ENCODE peak calls at places on chromosome 10, in six cellular contexts. K is HCT116, I is heart right ventricle, Z is right lobe of liver, P is AG04450, O is psoas muscle. Q is an unnamed sample.

GRCh38 chr10:30189254-30189583 is 129.8 kb upstream of the JCAD start:
- DNase-seq in I (no peak), Z (no peak), P (no peak), O (no peak), K (no peak), Q (no peak)

GRCh38 chr10:78438094-78438906 is 404.6 kb downstream of the RPS24 start:
- DNase-seq in I (no peak), P (no peak), Z (no peak), K (no peak), O (no peak), Q (no peak)

GRCh38 chr10:48251525-48252353 is 22.8 kb downstream of the FRMPD2 start:
- DNase-seq in O (no peak), K (no peak), P (no peak), Z (no peak), I (no peak), Q (no peak)

GRCh38 chr10:8039323-8039922 is 15.1 kb upstream of the GATA3 start:
- DNase-seq in I (no peak), P (no peak), Z (no peak), K (no peak), O (no peak), Q (no peak)

GRCh38 chr10:102394801-102395676 is 466 bp upstream of the NFKB2 start:
- DNase-seq in I (peak; percentile 90), K (peak; percentile 72), Z (peak; percentile 90), O (peak; percentile 88), P (peak; percentile 61), Q (peak; percentile 91)

GRCh38 chr10:11595395-11595692 is 16.1 kb downstream of the USP6NL start:
- DNase-seq in I (no peak), P (no peak), Z (no peak), O (no peak), K (no peak), Q (peak; percentile 44)

GRCh38 chr10:97169911-97170693 is 15.7 kb downstream of the SLIT1 start:
- DNase-seq in I (peak; percentile 13), O (no peak), Z (peak; percentile 42), P (no peak), K (no peak), Q (no peak)

GRCh38 chr10:127556911-127557310 is 7.8 kb downstream of the NPS start:
- DNase-seq in K (no peak), I (peak; percentile 18), O (no peak), Z (no peak), P (no peak), Q (peak; percentile 90)

GRCh38 chr10:104100795-104101194 is 15.1 kb upstream of the COL17A1 start:
- DNase-seq in I (no peak), K (no peak), O (no peak), Z (no peak), P (no peak), Q (no peak)

GRCh38 chr10:93280121-93280698 is 201.9 kb downstream of the MYOF start:
- DNase-seq in P (no peak), I (no peak), Z (no peak), O (no peak), K (no peak), Q (no peak)

GRCh38 chr10:22611425-22612111 is 102.8 kb downstream of the PIP4K2A start:
- DNase-seq in P (no peak), K (no peak), Z (no peak), I (no peak), O (no peak), Q (no peak)

GRCh38 chr10:31148955-31149354 is 117.3 kb upstream of the ZNF438 start:
- DNase-seq in K (no peak), Z (no peak), P (no peak), O (no peak), I (no peak), Q (no peak)

GRCh38 chr10:29957887-29958330 is 101.5 kb downstream of the JCAD start:
- DNase-seq in K (no peak), O (peak; percentile 70), P (no peak), Z (peak; percentile 94), I (peak; percentile 16), Q (peak; percentile 69)

GRCh38 chr10:102919237-102919959 is 1.3 kb downstream of the CNNM2 start:
- DNase-seq in P (no peak), I (peak; percentile 6), Z (peak; percentile 64), K (no peak), O (peak; percentile 18), Q (peak; percentile 34)

GRCh38 chr10:79070091-79070610 is 1.4 kb downstream of the ZMIZ1 start:
- DNase-seq in K (no peak), Z (peak; percentile 79), I (no peak), P (no peak), O (peak; percentile 72), Q (peak; percentile 47)

GRCh38 chr10:80487422-80487785 is 33.3 kb downstream of the TSPAN14 start:
- DNase-seq in K (no peak), P (no peak), O (no peak), I (no peak), Z (no peak), Q (no peak)

GRCh38 chr10:103775786-103776185 is 79.6 kb downstream of the SH3PXD2A start:
- DNase-seq in K (no peak), I (no peak), Z (no peak), P (no peak), O (no peak), Q (no peak)

GRCh38 chr10:74419491-74420466 is 268.8 kb downstream of the ADK start:
- DNase-seq in I (no peak), Z (no peak), K (peak; percentile 10), P (no peak), O (no peak), Q (no peak)

GRCh38 chr10:53091574-53091973 is 319.0 kb upstream of the MBL2 start:
- DNase-seq in O (no peak), I (no peak), K (no peak), Z (no peak), P (no peak), Q (no peak)

GRCh38 chr10:124665980-124666379 is 78.2 kb downstream of the FAM53B start:
- DNase-seq in Z (no peak), K (no peak), P (no peak), I (no peak), O (no peak), Q (no peak)

GRCh38 chr10:117860823-117861222 is 185.9 kb downstream of the RAB11FIP2 start:
- DNase-seq in I (no peak), K (peak; percentile 44), Z (no peak), P (no peak), O (no peak), Q (peak; percentile 17)

GRCh38 chr10:113317476-113317875 is 235.4 kb upstream of the HABP2 start:
- DNase-seq in K (no peak), I (no peak), Z (no peak), P (no peak), O (no peak), Q (no peak)

GRCh38 chr10:113310317-113310716 is 242.5 kb upstream of the HABP2 start:
- DNase-seq in K (no peak), P (no peak), O (no peak), I (no peak), Z (no peak), Q (no peak)

GRCh38 chr10:113316506-113316905 is 236.3 kb upstream of the HABP2 start:
- DNase-seq in P (no peak), O (no peak), Z (no peak), I (no peak), K (no peak), Q (no peak)

GRCh38 chr10:113309791-113310190 is 243.1 kb upstream of the HABP2 start:
- DNase-seq in I (no peak), O (no peak), P (no peak), K (no peak), Z (no peak), Q (no peak)

GRCh38 chr10:113313048-113313611 is 239.7 kb upstream of the HABP2 start:
- DNase-seq in O (no peak), I (no peak), K (no peak), P (no peak), Z (no peak), Q (no peak)
- H3K9me3 ChIP-seq in O (no peaks in the 10 kb centered on the region), I (no peaks in the 10 kb centered on the region), K (no peaks in the 10 kb centered on the region), P (no peaks in the 10 kb centered on the region), Z (no peaks in the 10 kb centered on the region), Q (no peaks in the 10 kb centered on the region)

GRCh38 chr10:122419890-122420623 is 34.4 kb upstream of the ARMS2 start:
- DNase-seq in O (no peak), P (peak; percentile 45), Z (no peak), K (no peak), I (no peak), Q (peak; percentile 81)
- H3K27ac ChIP-seq in O (no peak overlapping the region), P (no peak overlapping the region), Z (no peak overlapping the region), K (no peak overlapping the region), I (no peak overlapping the region), Q (no peak overlapping the region)

DNA sequence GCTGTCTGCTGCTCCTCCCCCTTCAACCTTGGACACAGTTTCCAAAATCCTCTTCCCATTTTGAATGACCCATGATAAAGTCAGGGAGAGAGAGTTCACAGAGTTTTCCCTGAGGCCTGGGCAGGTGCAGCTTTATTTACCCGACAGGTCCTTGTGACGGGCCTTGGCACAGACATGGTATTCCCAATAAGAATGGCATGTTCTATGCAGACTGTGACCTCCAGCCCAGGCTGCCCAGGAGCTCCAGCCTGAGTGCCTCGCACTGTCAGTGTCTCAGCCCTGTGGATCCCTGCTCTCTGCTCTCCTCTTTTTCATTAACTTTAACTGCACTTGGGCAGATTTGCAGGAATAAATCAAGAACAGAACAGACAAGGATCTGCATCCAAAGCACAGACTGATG is 225.6 kb downstream of the WDR11 start:
- DNase-seq in K (no peak), O (no peak), P (no peak), I (no peak), Z (no peak), Q (no peak)
- H3K4me3 ChIP-seq in K (no peak overlapping the region), O (no peak overlapping the region), P (no peak overlapping the region), I (no peak overlapping the region), Z (no peak overlapping the region), Q (no peak overlapping the region)

GRCh38 chr10:1294748-1295147 is 238.6 kb downstream of the WDR37 start:
- DNase-seq in I (no peak), P (no peak), Z (no peak), K (no peak), O (no peak), Q (no peak)

GRCh38 chr10:1299041-1299726 is 243.0 kb downstream of the WDR37 start:
- DNase-seq in P (no peak), K (no peak), O (no peak), Z (no peak), I (no peak), Q (no peak)

GRCh38 chr10:1295756-1296480 is 239.7 kb downstream of the WDR37 start:
- DNase-seq in O (no peak), P (no peak), Z (no peak), I (no peak), K (no peak), Q (no peak)

GRCh38 chr10:1300218-1300617 is 244.0 kb downstream of the WDR37 start:
- DNase-seq in I (no peak), O (no peak), Z (no peak), K (no peak), P (no peak), Q (no peak)

DNA sequence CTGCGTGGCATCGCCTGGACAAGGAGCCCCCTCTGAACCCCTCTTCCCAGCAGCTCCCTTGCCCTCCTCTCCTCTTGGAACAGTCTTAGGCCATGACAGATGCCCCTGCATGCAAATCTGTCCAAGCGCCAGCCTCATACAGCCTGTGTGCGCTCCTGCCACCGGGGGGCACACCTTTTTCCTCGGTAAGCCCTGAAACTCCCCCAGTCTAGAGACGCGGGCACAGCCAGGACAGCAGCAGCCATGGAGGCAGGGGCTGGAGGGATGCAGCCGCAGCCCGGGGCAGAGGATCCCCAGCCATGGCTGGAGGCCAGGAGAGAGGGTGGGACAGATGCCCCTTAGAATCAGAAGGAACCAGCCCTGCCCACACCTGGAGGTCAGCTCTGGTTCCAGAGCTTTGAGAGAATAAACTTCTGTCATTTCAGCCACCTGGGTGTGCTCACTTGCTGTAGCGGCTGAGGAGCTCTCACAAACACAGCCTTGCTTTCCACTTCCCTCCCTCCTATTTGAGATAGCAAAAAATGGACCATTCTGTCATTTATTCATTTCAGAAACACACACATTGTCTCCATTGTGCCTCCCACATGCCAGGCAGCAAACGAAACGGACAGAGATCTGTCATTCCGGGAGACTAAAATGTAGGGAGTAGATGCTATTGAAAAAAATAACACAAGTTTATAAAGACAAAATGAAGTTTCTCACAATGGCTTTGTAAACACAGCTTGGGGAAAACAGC is 241.5 kb downstream of the WDR37 start:
- DNase-seq in Z (no peak), P (no peak), I (peak; percentile 1), O (no peak), K (no peak), Q (peak; percentile 7)
- H3K9me3 ChIP-seq in Z (no peaks in the 10 kb centered on the region), P (peaks cover 40% of the 10 kb centered on the region), I (no peaks in the 10 kb centered on the region), O (no peaks in the 10 kb centered on the region), K (no peaks in the 10 kb centered on the region), Q (no peaks in the 10 kb centered on the region)